ENCODE peak calls at places on chromosomes 11 and 22, in nine cellular contexts. R is activated T-helper 9 cell treated with anti-CD3 and anti-CD28 coated beads, Interleukin-2, amount 50 U/mL, for 16 hours; E is NCI-H2081; S is stimulated activated CD4-positive, alpha-beta T cell treated with anti-CD3 and anti-CD28 coated beads, Interleukin-1b, Interleukin-23, amount 100 ng/mL, for 24 hours; G is GM06990; L is EL; B is GM20000; C is pancreas; W is dorsolateral prefrontal cortex. P is an unnamed sample.

GRCh38 chr11:66429983-66430602 is 8.6 kb downstream of the MRPL11 start:
- DNase-seq in R (peak; percentile 60), E (peak; percentile 83), S (peak; percentile 70), G (no peak), L (peak; percentile 68), B (peak; percentile 84), C (peak; percentile 66), W (peak; percentile 79), P (peak; percentile 52)

GRCh38 chr22:28909375-28909774 is 26.0 kb downstream of the ZNRF3 start:
- DNase-seq in R (peak; percentile 54), E (no peak), S (peak; percentile 39), G (peak; percentile 52), L (no peak), B (peak; percentile 55), C (no peak), W (no peak), P (no peak)

GRCh38 chr11:6635082-6635932 is 16.1 kb upstream of the TPP1 start:
- DNase-seq in R (no peak), E (no peak), S (no peak), G (no peak), L (peak; percentile 86), B (no peak), C (no peak), W (no peak), P (no peak)

GRCh38 chr11:65274734-65275682 is 13.2 kb downstream of the POLA2 start:
- DNase-seq in R (no peak), E (peak; percentile 22), S (no peak), G (no peak), L (peak; percentile 98), B (peak; percentile 48), C (peak; percentile 81), W (peak; percentile 61), P (peak; percentile 79)

GRCh38 chr11:126079640-126080205 is 17.1 kb upstream of the CDON start:
- DNase-seq in R (no peak), E (peak; percentile 24), S (no peak), G (no peak), L (no peak), B (no peak), C (no peak), W (no peak), P (no peak)

GRCh38 chr11:6249822-6250555 is 9.6 kb upstream of the CCKBR start:
- DNase-seq in R (no peak), E (no peak), S (no peak), G (no peak), L (peak; percentile 71), B (no peak), C (peak; percentile 90), W (peak; percentile 90), P (no peak)

GRCh38 chr11:102280237-102280833 is 36.9 kb upstream of the BIRC3 start:
- DNase-seq in R (no peak), E (no peak), S (no peak), G (no peak), L (no peak), B (no peak), C (no peak), W (no peak), P (no peak)

GRCh38 chr22:38075961-38076360 is 8.0 kb downstream of the SLC16A8 start:
- DNase-seq in R (no peak), E (no peak), S (no peak), G (no peak), L (no peak), B (no peak), C (no peak), W (no peak), P (no peak)

GRCh38 chr11:125360066-125360465 is 136.0 kb downstream of the FEZ1 start:
- DNase-seq in R (no peak), E (no peak), S (no peak), G (no peak), L (no peak), B (no peak), C (no peak), W (no peak), P (no peak)

GRCh38 chr11:114044042-114044871 is 15.3 kb upstream of the ZBTB16 start:
- DNase-seq in R (no peak), E (no peak), S (no peak), G (no peak), L (no peak), B (no peak), C (no peak), W (no peak), P (no peak)

GRCh38 chr11:73792584-73792983 is 4.9 kb downstream of the MRPL48 start:
- DNase-seq in R (no peak), E (no peak), S (no peak), G (no peak), L (no peak), B (no peak), C (no peak), W (no peak), P (no peak)

GRCh38 chr11:64858467-64859401 is 14.3 kb upstream of the CDC42BPG start:
- DNase-seq in R (no peak), E (no peak), S (no peak), G (peak; percentile 66), L (no peak), B (no peak), C (no peak), W (no peak), P (no peak)